ENCODE peak calls at places on chromosomes 1 and 21, in six cellular contexts. Z is K562, U is endothelial cell of umbilical vein, L is A549, S is GM12878, M is HepG2. K is an unnamed sample.

GRCh38 chr1:94925561-94926364 is 1.1 kb downstream of the CNN3 start:
- DNase-seq in Z (no peak), U (peak), L (peak), S (peak), M (peak), K (peak)

GRCh38 chr1:150971583-150972416 is 2.8 kb downstream of the CERS2 start:
- DNase-seq in Z (peak), U (no peak), L (no peak), S (no peak), M (peak), K (peak)

GRCh38 chr1:81430955-81431646 is 369.6 kb upstream of the ADGRL2 start:
- DNase-seq in Z (no peak), U (no peak), L (no peak), S (peak), M (no peak), K (no peak)

GRCh38 chr1:226821719-226822085 is 48.7 kb upstream of the PSEN2 start:
- DNase-seq in Z (no peak), U (peak), L (no peak), S (no peak), M (no peak), K (no peak)

GRCh38 chr1:173870252-173871075 is 2.3 kb downstream of the ZBTB37 start:
- DNase-seq in Z (peak), U (peak), L (no peak), S (peak), M (no peak), K (peak)

GRCh38 chr1:206540044-206540758 is 32.9 kb downstream of the RASSF5 start:
- DNase-seq in Z (no peak), U (no peak), L (no peak), S (no peak), M (no peak), K (no peak)

GRCh38 chr1:1763657-1764621 is 14.3 kb downstream of the NADK start:
- DNase-seq in Z (no peak), U (no peak), L (no peak), S (no peak), M (no peak), K (peak)

GRCh38 chr1:195939844-195940243 is 668.4 kb downstream of the KCNT2 start:
- DNase-seq in Z (peak), U (no peak), L (no peak), S (no peak), M (no peak), K (no peak)

GRCh38 chr21:46159841-46160562 is 4.6 kb upstream of the FTCD start:
- DNase-seq in Z (no peak), U (no peak), L (no peak), S (no peak), M (no peak), K (no peak)

GRCh38 chr1:154595621-154596020 is 12.4 kb downstream of the ADAR start:
- DNase-seq in Z (no peak), U (no peak), L (no peak), S (no peak), M (no peak), K (no peak)

GRCh38 chr1:195594322-195594721 is 1013.9 kb downstream of the KCNT2 start:
- DNase-seq in Z (no peak), U (no peak), L (no peak), S (no peak), M (no peak), K (no peak)

GRCh38 chr1:205142105-205142475 is 20.3 kb upstream of the RBBP5 start:
- DNase-seq in Z (no peak), U (no peak), L (no peak), S (no peak), M (no peak), K (no peak)

GRCh38 chr1:33424610-33425009 is 6.3 kb downstream of the PHC2 start:
- DNase-seq in Z (no peak), U (no peak), L (no peak), S (no peak), M (no peak), K (no peak)

GRCh38 chr1:50278961-50279360 is 144.3 kb downstream of the DMRTA2 start:
- DNase-seq in Z (no peak), U (no peak), L (no peak), S (no peak), M (no peak), K (no peak)

GRCh38 chr1:178944729-178945128 is 73.9 kb upstream of the ANGPTL1 start:
- DNase-seq in Z (no peak), U (no peak), L (no peak), S (no peak), M (no peak), K (no peak)

GRCh38 chr1:21579788-21580187 is 70.6 kb downstream of the ALPL start:
- DNase-seq in Z (no peak), U (no peak), L (peak), S (no peak), M (peak), K (no peak)

GRCh38 chr21:15682977-15683376 is 46.8 kb upstream of the USP25 start:
- DNase-seq in Z (no peak), U (peak), L (no peak), S (no peak), M (no peak), K (peak)
- TF ChIP-seq POLR2A in Z (no peak), U (no peak), L (no peak), S (no peak), M (no peak), K (no peak)

GRCh38 chr1:24864409-24864808 is 65.7 kb downstream of the RUNX3 start:
- DNase-seq in Z (no peak), U (peak), L (no peak), S (no peak), M (peak), K (peak)
- TF ChIP-seq MYC in Z (no peak), U (no peak), L (no peak), S (no peak), M (peak), K (peak)

GRCh38 chr1:12376236-12377064 is 146.6 kb downstream of the VPS13D start:
- DNase-seq in Z (no peak), U (peak), L (no peak), S (no peak), M (no peak), K (peak)
- TF ChIP-seq CTCF in Z (no peak), U (no peak), L (no peak), S (no peak), M (no peak), K (no peak)

GRCh38 chr1:20248954-20249612 is 41.6 kb upstream of the VWA5B1 start:
- DNase-seq in Z (no peak), U (peak), L (no peak), S (peak), M (no peak), K (no peak)
- TF ChIP-seq POLR2A in Z (no peak), U (no peak), L (no peak), S (no peak), M (no peak), K (no peak)

GRCh38 chr21:41674433-41674832 is 92.4 kb downstream of the RIPK4 start:
- DNase-seq in Z (no peak), U (no peak), L (no peak), S (no peak), M (no peak), K (no peak)

GRCh38 chr21:41672543-41672915 is 94.3 kb downstream of the RIPK4 start:
- DNase-seq in Z (no peak), U (no peak), L (no peak), S (no peak), M (no peak), K (no peak)

GRCh38 chr21:41673071-41673470 is 93.8 kb downstream of the RIPK4 start:
- DNase-seq in Z (no peak), U (no peak), L (no peak), S (no peak), M (no peak), K (no peak)

GRCh38 chr21:41671859-41672542 is 94.9 kb downstream of the RIPK4 start:
- DNase-seq in Z (no peak), U (no peak), L (no peak), S (no peak), M (no peak), K (no peak)

GRCh38 chr21:41673596-41674335 is 93.1 kb downstream of the RIPK4 start:
- DNase-seq in Z (no peak), U (no peak), L (no peak), S (no peak), M (no peak), K (no peak)
- TF ChIP-seq MYC in Z (no peak), U (no peak), L (no peak), S (no peak), M (no peak), K (no peak)

GRCh38 chr1:17923684-17924083 is 168.6 kb downstream of the ACTL8 start:
- DNase-seq in Z (no peak), U (no peak), L (no peak), S (no peak), M (no peak), K (no peak)

GRCh38 chr1:17920881-17921635 is 165.9 kb downstream of the ACTL8 start:
- DNase-seq in Z (no peak), U (no peak), L (no peak), S (no peak), M (no peak), K (no peak)

GRCh38 chr1:17925838-17926237 is 170.7 kb downstream of the ACTL8 start:
- DNase-seq in Z (no peak), U (no peak), L (no peak), S (no peak), M (no peak), K (no peak)

GRCh38 chr1:17924578-17924977 is 169.4 kb downstream of the ACTL8 start:
- DNase-seq in Z (no peak), U (no peak), L (no peak), S (no peak), M (no peak), K (no peak)

DNA sequence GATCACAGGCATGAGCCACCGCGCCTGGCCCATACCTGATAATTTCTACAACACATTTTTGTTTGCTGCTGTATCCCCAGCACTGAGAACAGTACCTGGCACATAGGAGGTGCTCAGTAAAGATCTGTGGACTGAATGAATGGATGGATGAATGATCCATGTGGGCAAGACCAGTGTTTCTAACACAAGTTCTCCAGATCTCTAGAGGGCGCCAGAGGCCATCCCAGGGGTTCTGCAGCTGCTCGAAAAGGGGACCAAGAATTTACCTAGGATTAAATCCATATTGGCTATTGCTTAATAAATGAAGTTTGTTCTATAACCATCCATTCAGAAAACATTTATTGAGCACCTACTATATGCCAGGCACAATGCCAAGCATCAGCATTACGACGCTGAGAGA is 167.7 kb downstream of the ACTL8 start:
- DNase-seq in Z (peak), U (no peak), L (peak), S (no peak), M (peak), K (peak)
- TF ChIP-seq CTCF in Z (peak), U (no peak), L (peak), S (peak), M (peak), K (peak)

GRCh38 chr1:108080448-108080847 is 115.5 kb upstream of the VAV3 start:
- DNase-seq in Z (no peak), U (no peak), L (no peak), S (no peak), M (no peak), K (no peak)

GRCh38 chr1:108077991-108078390 is 113.0 kb upstream of the VAV3 start:
- DNase-seq in Z (no peak), U (no peak), L (no peak), S (no peak), M (no peak), K (no peak)

GRCh38 chr1:108082741-108083562 is 117.2 kb downstream of the SLC25A24 start:
- DNase-seq in Z (no peak), U (no peak), L (no peak), S (no peak), M (no peak), K (peak)

GRCh38 chr1:108082006-108082405 is 117.0 kb upstream of the VAV3 start:
- DNase-seq in Z (no peak), U (no peak), L (no peak), S (no peak), M (no peak), K (no peak)

GRCh38 chr1:108079550-108079949 is 114.6 kb upstream of the VAV3 start:
- DNase-seq in Z (peak), U (no peak), L (no peak), S (no peak), M (no peak), K (no peak)
- TF ChIP-seq POLR2A in Z (no peak), U (no peak), L (no peak), S (no peak), M (no peak), K (no peak)

DNA sequence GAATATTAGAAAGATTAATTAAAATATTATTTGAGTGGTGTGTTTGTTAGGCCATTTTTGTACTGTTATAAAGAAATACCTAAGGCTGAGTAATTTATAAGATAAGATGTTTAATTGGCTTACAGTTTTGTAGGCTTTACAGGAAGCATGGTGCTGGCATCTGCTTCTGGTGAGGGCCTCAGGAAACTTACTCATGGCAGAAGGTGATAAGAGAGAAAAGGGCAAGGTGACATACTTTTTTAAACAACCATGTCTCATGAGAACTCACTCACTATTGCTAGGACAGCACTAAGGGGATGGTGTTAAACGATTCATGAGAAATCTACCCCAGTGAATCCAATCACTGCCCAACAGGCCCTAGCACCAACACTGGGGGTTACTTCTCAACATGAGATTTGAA is 56.7 kb upstream of the RGS21 start:
- DNase-seq in Z (no peak), U (peak), L (no peak), S (no peak), M (no peak), K (no peak)
- TF ChIP-seq MYC in Z (no peak), U (no peak), L (no peak), S (no peak), M (no peak), K (no peak)

GRCh38 chr1:7755448-7755847 is 15.6 kb upstream of the VAMP3 start:
- DNase-seq in Z (no peak), U (peak), L (no peak), S (no peak), M (peak), K (peak)
- TF ChIP-seq CTCF in Z (peak), U (peak), L (no peak), S (peak), M (peak), K (peak)

GRCh38 chr1:203305809-203306088 is 430 bp downstream of the BTG2 start:
- DNase-seq in Z (no peak), U (no peak), L (peak), S (no peak), M (no peak), K (no peak)

GRCh38 chr1:203307690-203308126 is 2.4 kb downstream of the BTG2 start:
- DNase-seq in Z (no peak), U (no peak), L (no peak), S (no peak), M (no peak), K (no peak)

GRCh38 chr1:203306089-203306969 is 1.0 kb downstream of the BTG2 start:
- DNase-seq in Z (peak), U (peak), L (peak), S (no peak), M (peak), K (peak)

GRCh38 chr1:203308205-203309114 is 3.1 kb downstream of the BTG2 start:
- DNase-seq in Z (no peak), U (no peak), L (no peak), S (no peak), M (no peak), K (no peak)

GRCh38 chr1:203306970-203307541 is 1.7 kb downstream of the BTG2 start:
- DNase-seq in Z (no peak), U (peak), L (no peak), S (no peak), M (no peak), K (no peak)
- TF ChIP-seq POLR2A in Z (no peak), U (no peak), L (no peak), S (peak), M (no peak), K (no peak)